ENCODE peak calls at places on chromosomes 12 and 14, in six cellular contexts. L, K, M, Y, S and N are unnamed samples.

GRCh38 chr12:53995311-53996187 is 4.4 kb upstream of the HOXC9 start:
- DNase-seq in M (peak; percentile 93), K (no peak), S (no peak), L (no peak), Y (no peak), N (peak; percentile 79)

GRCh38 chr12:76719171-76719631 is 44.7 kb upstream of the ZDHHC17 start:
- DNase-seq in Y (no peak), K (no peak), L (no peak), M (no peak), S (no peak), N (no peak)

GRCh38 chr12:76300297-76300665 is 47.9 kb downstream of the BBS10 start:
- DNase-seq in Y (no peak), K (no peak), S (no peak), L (no peak), M (no peak), N (no peak)

GRCh38 chr14:89767861-89768268 is 186.7 kb downstream of the EFCAB11 start:
- DNase-seq in L (peak; percentile 63), Y (peak; percentile 32), S (peak; percentile 48), M (no peak), K (no peak), N (peak; percentile 25)

GRCh38 chr14:23294734-23295561 is 7.7 kb downstream of the PPP1R3E start:
- DNase-seq in L (peak; percentile 58), M (peak; percentile 69), Y (peak; percentile 23), S (peak; percentile 54), K (no peak), N (peak; percentile 49)

GRCh38 chr12:22100952-22101748 is 55.1 kb downstream of the CMAS start:
- DNase-seq in L (peak; percentile 44), M (no peak), K (no peak), Y (peak; percentile 52), S (no peak), N (peak; percentile 50)

GRCh38 chr12:101663298-101663697 is 34.1 kb upstream of the CHPT1 start:
- DNase-seq in L (no peak), M (no peak), S (no peak), Y (no peak), K (no peak), N (no peak)

GRCh38 chr12:1933342-1933992 is 15.0 kb upstream of the CACNA2D4 start:
- DNase-seq in S (no peak), L (peak; percentile 6), K (peak; percentile 41), M (peak; percentile 73), Y (no peak), N (no peak)

GRCh38 chr12:53046655-53047220 is 3.1 kb upstream of the TNS2 start:
- DNase-seq in Y (peak; percentile 81), M (peak; percentile 96), S (peak; percentile 74), K (peak; percentile 94), L (peak; percentile 52), N (peak; percentile 55)

GRCh38 chr14:105449276-105450122 is 25.1 kb upstream of the CRIP2 start:
- DNase-seq in S (no peak), Y (no peak), K (no peak), L (no peak), M (no peak), N (no peak)

GRCh38 chr14:58822856-58823255 is 185.1 kb downstream of the DACT1 start:
- DNase-seq in S (no peak), L (no peak), Y (no peak), M (no peak), K (no peak), N (no peak)

GRCh38 chr14:35944847-35945246 is 118.7 kb downstream of the BRMS1L start:
- DNase-seq in M (no peak), K (no peak), L (no peak), S (peak; percentile 42), Y (no peak), N (peak; percentile 62)

GRCh38 chr12:1972856-1973317 is 31.4 kb downstream of the DCP1B start:
- DNase-seq in M (peak; percentile 84), K (peak; percentile 64), L (no peak), Y (peak; percentile 61), S (no peak), N (no peak)

GRCh38 chr12:50765325-50765911 is 1.5 kb downstream of the ATF1 start:
- DNase-seq in K (no peak), M (no peak), L (peak; percentile 49), Y (peak; percentile 43), S (peak; percentile 28), N (peak; percentile 29)